ENCODE peak calls at places on chromosomes 16 and 17, in eight cellular contexts. D is transverse colon, I is uterus, T is A549, Z is breast epithelium, X is stomach, A is K562, C is Peyer's patch. E is an unnamed sample.

GRCh38 chr17:77308768-77309726 is 168.3 kb downstream of the SEC14L1 start:
- DNase-seq in D (no peak), Z (no peak), T (no peak), A (no peak), X (no peak), C (no peak), I (peak; percentile 66), E (no peak)

GRCh38 chr17:45364531-45365390 is 47.9 kb upstream of the MAP3K14 start:
- DNase-seq in D (no peak), T (no peak), I (no peak), Z (peak; percentile 42), A (no peak), C (no peak), X (no peak), E (no peak)

GRCh38 chr17:61218438-61218837 is 181.2 kb upstream of the TBX2 start:
- DNase-seq in C (no peak), Z (no peak), A (no peak), I (no peak), T (no peak), X (no peak), D (no peak), E (no peak)

GRCh38 chr17:70344356-70345060 is 175.2 kb downstream of the KCNJ2 start:
- DNase-seq in D (no peak), I (no peak), A (no peak), C (no peak), T (no peak), Z (no peak), X (no peak), E (no peak)

GRCh38 chr17:38709104-38709820 is 4.2 kb downstream of the MLLT6 start:
- DNase-seq in A (no peak), Z (no peak), X (no peak), I (no peak), D (no peak), C (no peak), T (no peak), E (peak; percentile 6)

GRCh38 chr17:68705331-68706166 is 104.4 kb upstream of the FAM20A start:
- DNase-seq in T (no peak), C (no peak), I (no peak), A (no peak), X (no peak), Z (no peak), D (no peak), E (no peak)

GRCh38 chr17:17696075-17696474 is 14.8 kb downstream of the RAI1 start:
- DNase-seq in A (no peak), D (no peak), X (no peak), T (no peak), I (no peak), Z (no peak), C (no peak), E (no peak)

GRCh38 chr16:14454391-14454790 is 175.7 kb downstream of the PARN start:
- DNase-seq in X (no peak), C (no peak), D (no peak), Z (no peak), T (no peak), I (no peak), A (no peak), E (no peak)

GRCh38 chr17:7857724-7858486 is at the start of gene CYB5D1:
- DNase-seq in I (peak; percentile 90), D (peak; percentile 93), T (peak; percentile 75), C (peak; percentile 89), A (peak; percentile 57), X (peak; percentile 92), Z (peak; percentile 90), E (no peak)

GRCh38 chr17:7859028-7859427 is 1.2 kb downstream of the CYB5D1 start:
- DNase-seq in D (no peak), I (no peak), C (no peak), T (no peak), Z (no peak), A (no peak), X (no peak), E (no peak)

GRCh38 chr17:7856840-7857723 is at the start of gene NAA38:
- DNase-seq in A (peak; percentile 78), Z (peak; percentile 95), X (peak; percentile 96), T (peak; percentile 95), D (peak; percentile 97), I (peak; percentile 96), C (peak; percentile 95), E (peak; percentile 88)

GRCh38 chr17:7856081-7856791 is 1.1 kb downstream of the NAA38 start:
- DNase-seq in X (no peak), Z (no peak), A (no peak), I (peak; percentile 62), T (no peak), C (peak; percentile 71), D (peak; percentile 80), E (no peak)

DNA sequence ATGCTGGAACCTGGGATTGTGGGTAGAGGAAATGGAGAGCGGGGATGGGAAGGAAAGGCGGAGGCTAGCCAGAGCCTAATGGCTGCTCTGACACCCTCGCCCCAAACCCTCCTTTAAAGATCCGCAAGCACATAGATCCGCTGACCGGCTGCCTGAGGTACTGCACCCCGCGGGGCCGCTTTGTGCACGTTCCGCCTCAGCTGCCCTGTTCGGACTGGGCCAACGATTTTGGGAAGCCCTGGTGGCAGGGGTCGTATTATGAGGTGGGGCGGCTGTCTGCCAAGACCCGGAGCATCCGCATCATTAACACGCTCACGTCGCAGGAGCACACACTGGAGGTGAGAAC is 657 bp downstream of the CYB5D1 start:
- DNase-seq in I (peak; percentile 43), A (peak; percentile 44), D (peak; percentile 53), T (peak; percentile 69), X (no peak), C (peak; percentile 61), Z (no peak), E (peak; percentile 42)
- TF ChIP-seq POLR2A in I (no peak), A (no peak), D (no peak), T (no peak), X (no peak), C (no peak), Z (no peak), E (no peak)

GRCh38 chr17:4127555-4127954 is 15.3 kb downstream of the ZZEF1 start:
- DNase-seq in Z (no peak), A (no peak), D (no peak), X (no peak), C (no peak), T (no peak), I (no peak), E (no peak)

GRCh38 chr17:4134756-4135155 is 8.1 kb downstream of the ZZEF1 start:
- DNase-seq in Z (no peak), T (no peak), C (no peak), I (no peak), A (no peak), X (no peak), D (peak; percentile 36), E (no peak)

GRCh38 chr17:4135489-4135888 is 7.3 kb downstream of the ZZEF1 start:
- DNase-seq in I (no peak), D (no peak), A (peak; percentile 39), C (no peak), X (no peak), T (no peak), Z (no peak), E (no peak)

GRCh38 chr17:4125552-4125951 is 17.3 kb downstream of the ZZEF1 start:
- DNase-seq in A (no peak), Z (no peak), C (no peak), I (no peak), T (no peak), D (no peak), X (no peak), E (no peak)

DNA sequence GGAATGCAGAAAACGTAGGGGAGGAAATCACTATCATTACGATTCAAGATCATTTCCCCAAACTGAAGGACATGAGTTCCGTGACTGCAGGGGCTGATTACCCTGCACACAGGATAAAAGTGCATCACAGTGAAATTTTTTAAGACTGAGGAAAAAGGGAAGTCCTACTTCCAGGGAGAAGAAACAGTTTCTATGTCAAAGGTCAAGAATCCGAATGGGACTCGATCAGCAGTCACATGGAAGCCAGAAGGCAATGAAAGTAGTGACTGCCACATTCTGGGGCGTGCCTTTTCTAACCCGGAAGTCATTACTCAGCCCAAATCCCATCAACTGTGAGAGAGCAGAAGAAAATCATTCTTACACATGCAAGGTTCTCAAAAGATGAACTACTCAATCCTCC is 12.1 kb downstream of the ZZEF1 start:
- DNase-seq in X (no peak), D (peak; percentile 53), A (peak; percentile 13), C (no peak), Z (no peak), T (no peak), I (no peak), E (no peak)
- TF ChIP-seq POLR2A in X (no peak), D (no peak), A (no peak), C (no peak), Z (no peak), T (no peak), I (no peak), E (no peak)

GRCh38 chr17:1005361-1005946 is 8.5 kb downstream of the TIMM22 start:
- DNase-seq in A (no peak), I (peak; percentile 73), D (peak; percentile 58), C (no peak), X (peak; percentile 85), T (no peak), Z (peak; percentile 75), E (no peak)
- TF ChIP-seq POLR2A in A (no peak), I (no peak), D (no peak), C (no peak), X (no peak), T (no peak), Z (no peak), E (no peak)

GRCh38 chr16:477287-477686 is 50.2 kb upstream of the CAPN15 start:
- DNase-seq in T (no peak), A (no peak), I (no peak), X (no peak), Z (no peak), D (no peak), C (no peak), E (no peak)

GRCh38 chr16:476039-476438 is 50.6 kb downstream of the RAB11FIP3 start:
- DNase-seq in A (no peak), I (no peak), C (no peak), X (no peak), D (peak; percentile 20), Z (no peak), T (no peak), E (no peak)

GRCh38 chr16:472199-472504 is 46.7 kb downstream of the RAB11FIP3 start:
- DNase-seq in I (no peak), D (no peak), A (no peak), Z (no peak), T (no peak), X (no peak), C (no peak), E (no peak)

GRCh38 chr16:473046-474043 is 47.9 kb downstream of the RAB11FIP3 start:
- DNase-seq in I (no peak), X (no peak), C (no peak), A (peak; percentile 45), T (no peak), D (no peak), Z (no peak), E (no peak)

DNA sequence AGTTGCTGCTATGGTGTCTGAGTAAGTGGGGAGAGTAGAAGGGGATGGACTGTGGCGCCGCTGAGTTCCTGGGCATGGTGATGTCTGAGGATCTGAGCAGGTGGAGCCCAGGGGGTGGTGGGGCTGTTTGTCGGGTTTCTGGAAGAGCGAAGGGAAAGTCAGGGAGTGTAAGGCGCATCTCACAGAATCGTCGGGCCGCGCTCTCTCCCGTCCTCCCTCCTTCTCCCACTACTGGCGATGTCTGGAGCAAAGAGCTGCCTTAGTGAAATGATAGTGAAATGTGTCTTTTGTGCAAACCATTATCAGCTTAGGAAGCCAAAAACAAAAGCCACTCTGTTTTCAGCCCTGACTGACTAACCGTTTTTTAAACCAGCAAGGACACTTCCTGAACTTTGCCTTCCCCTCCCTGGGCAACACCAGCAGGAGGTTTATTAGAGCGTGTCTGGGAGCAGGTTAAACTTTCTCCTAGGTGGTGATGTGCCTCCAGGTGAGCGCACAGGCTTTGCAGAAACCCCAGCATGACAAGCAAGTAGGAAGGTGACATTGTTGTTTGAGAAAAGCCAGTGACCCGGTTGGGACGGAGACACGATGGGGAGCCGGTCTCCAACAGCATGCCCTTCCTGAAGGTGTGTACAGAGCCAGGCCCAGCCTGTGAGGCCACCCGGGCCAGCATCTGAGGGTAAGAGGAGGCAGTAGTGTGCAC is 49.1 kb downstream of the RAB11FIP3 start:
- DNase-seq in C (peak; percentile 58), I (no peak), X (no peak), D (peak; percentile 55), T (no peak), Z (no peak), A (no peak), E (no peak)
- TF ChIP-seq POLR2A in C (no peak), I (no peak), X (no peak), D (no peak), T (no peak), Z (no peak), A (no peak), E (no peak)